ENCODE peak calls at places on chromosome 7, in seven cellular contexts. One of them, this sample, is unnamed. For H3K4me1, the result is how much of the 10 kb centered on the place peaks cover.

GRCh38 chr7:28151965-28152364 is 28.6 kb downstream of the JAZF1 start:
- DNase-seq in neural progenitor cell: no peak
- DNase-seq in heart left ventricle: no peak
- DNase-seq in neuronal stem cell: no peak
- DNase-seq in heart right ventricle: no peak
- DNase-seq in cardiac muscle cell: no peak
- DNase-seq in thyroid gland: no peak
- DNase-seq in this sample: no peak

GRCh38 chr7:148732862-148733261 is 34.2 kb downstream of the CUL1 start:
- DNase-seq in neural progenitor cell: no peak
- DNase-seq in heart left ventricle: no peak
- DNase-seq in neuronal stem cell: no peak
- DNase-seq in heart right ventricle: no peak
- DNase-seq in cardiac muscle cell: no peak
- DNase-seq in thyroid gland: no peak
- DNase-seq in this sample: no peak

GRCh38 chr7:99365318-99366141 is 9.0 kb upstream of the ARPC1B start:
- DNase-seq in neural progenitor cell: peak
- DNase-seq in heart left ventricle: no peak
- DNase-seq in neuronal stem cell: no peak
- DNase-seq in heart right ventricle: peak
- DNase-seq in cardiac muscle cell: peak
- DNase-seq in thyroid gland: peak
- DNase-seq in this sample: no peak

GRCh38 chr7:137952406-137952805 is 49.5 kb downstream of the CREB3L2 start:
- DNase-seq in neural progenitor cell: no peak
- DNase-seq in heart left ventricle: no peak
- DNase-seq in neuronal stem cell: no peak
- DNase-seq in heart right ventricle: no peak
- DNase-seq in cardiac muscle cell: no peak
- DNase-seq in thyroid gland: no peak
- DNase-seq in this sample: no peak

GRCh38 chr7:100681491-100682227 is 8.1 kb downstream of the GNB2 start:
- DNase-seq in neural progenitor cell: no peak
- DNase-seq in heart left ventricle: no peak
- DNase-seq in neuronal stem cell: no peak
- DNase-seq in heart right ventricle: no peak
- DNase-seq in cardiac muscle cell: no peak
- DNase-seq in thyroid gland: no peak
- DNase-seq in this sample: no peak

GRCh38 chr7:18420758-18421157 is 74.8 kb upstream of the HDAC9 start:
- DNase-seq in neural progenitor cell: no peak
- DNase-seq in heart left ventricle: no peak
- DNase-seq in neuronal stem cell: no peak
- DNase-seq in heart right ventricle: no peak
- DNase-seq in cardiac muscle cell: no peak
- DNase-seq in thyroid gland: no peak
- DNase-seq in this sample: peak

GRCh38 chr7:16991551-16991950 is 109.8 kb upstream of the AGR3 start:
- DNase-seq in neural progenitor cell: no peak
- DNase-seq in heart left ventricle: no peak
- DNase-seq in neuronal stem cell: no peak
- DNase-seq in heart right ventricle: no peak
- DNase-seq in cardiac muscle cell: no peak
- DNase-seq in thyroid gland: no peak
- DNase-seq in this sample: no peak

GRCh38 chr7:65946895-65947294 is 35.1 kb downstream of the GUSB start:
- DNase-seq in neural progenitor cell: no peak
- DNase-seq in heart left ventricle: no peak
- DNase-seq in neuronal stem cell: no peak
- DNase-seq in heart right ventricle: no peak
- DNase-seq in cardiac muscle cell: no peak
- DNase-seq in thyroid gland: no peak
- DNase-seq in this sample: no peak

GRCh38 chr7:159099711-159100231 is 44.9 kb downstream of the VIPR2 start:
- DNase-seq in neural progenitor cell: no peak
- DNase-seq in heart left ventricle: peak
- DNase-seq in neuronal stem cell: no peak
- DNase-seq in heart right ventricle: no peak
- DNase-seq in cardiac muscle cell: no peak
- DNase-seq in thyroid gland: no peak
- DNase-seq in this sample: no peak

GRCh38 chr7:102063736-102064135 is 222.9 kb upstream of the SH2B2 start:
- DNase-seq in neural progenitor cell: peak
- DNase-seq in heart left ventricle: no peak
- DNase-seq in neuronal stem cell: no peak
- DNase-seq in heart right ventricle: no peak
- DNase-seq in cardiac muscle cell: peak
- DNase-seq in thyroid gland: no peak
- DNase-seq in this sample: peak
- H3K27ac ChIP-seq in neural progenitor cell: no peak
- H3K27ac ChIP-seq in heart left ventricle: no peak
- H3K27ac ChIP-seq in neuronal stem cell: no peak
- H3K27ac ChIP-seq in heart right ventricle: no peak
- H3K27ac ChIP-seq in cardiac muscle cell: peak
- H3K27ac ChIP-seq in thyroid gland: no peak
- H3K27ac ChIP-seq in this sample: no peak

DNA sequence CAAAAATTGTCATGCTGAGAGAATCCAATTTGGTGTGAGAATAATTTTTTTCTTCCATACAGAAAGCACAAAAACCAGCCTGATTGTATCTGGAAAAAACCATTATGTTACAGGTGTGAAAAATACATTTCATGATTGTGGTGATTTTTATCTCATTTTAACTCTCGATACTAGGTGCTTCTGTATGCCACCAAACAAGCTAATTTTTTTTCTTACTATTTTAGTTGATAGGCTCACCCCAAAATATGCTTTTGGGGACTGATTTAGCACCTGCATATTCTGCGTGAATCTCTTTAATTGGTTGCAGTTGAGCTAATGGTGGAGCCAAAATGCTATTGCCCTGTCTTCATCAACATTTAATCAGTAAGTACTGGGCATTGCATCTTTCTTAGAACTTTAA is 1.9 kb downstream of the DMTF1 start:
- DNase-seq in neural progenitor cell: no peak
- DNase-seq in heart left ventricle: no peak
- DNase-seq in neuronal stem cell: no peak
- DNase-seq in heart right ventricle: no peak
- DNase-seq in cardiac muscle cell: no peak
- DNase-seq in thyroid gland: no peak
- DNase-seq in this sample: no peak
- H3K4me3 ChIP-seq in neural progenitor cell: peak
- H3K4me3 ChIP-seq in heart left ventricle: peak
- H3K4me3 ChIP-seq in neuronal stem cell: peak
- H3K4me3 ChIP-seq in heart right ventricle: peak
- H3K4me3 ChIP-seq in cardiac muscle cell: peak
- H3K4me3 ChIP-seq in thyroid gland: peak
- H3K4me3 ChIP-seq in this sample: peak

GRCh38 chr7:50655020-50655419 is 89.8 kb upstream of the DDC start:
- DNase-seq in neural progenitor cell: no peak
- DNase-seq in heart left ventricle: no peak
- DNase-seq in neuronal stem cell: no peak
- DNase-seq in heart right ventricle: no peak
- DNase-seq in cardiac muscle cell: no peak
- DNase-seq in thyroid gland: no peak
- DNase-seq in this sample: no peak

GRCh38 chr7:50655490-50655889 is 90.3 kb upstream of the DDC start:
- DNase-seq in neural progenitor cell: no peak
- DNase-seq in heart left ventricle: no peak
- DNase-seq in neuronal stem cell: no peak
- DNase-seq in heart right ventricle: no peak
- DNase-seq in cardiac muscle cell: no peak
- DNase-seq in thyroid gland: no peak
- DNase-seq in this sample: no peak

GRCh38 chr7:50657912-50658311 is 92.7 kb upstream of the DDC start:
- DNase-seq in neural progenitor cell: no peak
- DNase-seq in heart left ventricle: no peak
- DNase-seq in neuronal stem cell: no peak
- DNase-seq in heart right ventricle: no peak
- DNase-seq in cardiac muscle cell: no peak
- DNase-seq in thyroid gland: no peak
- DNase-seq in this sample: no peak

GRCh38 chr7:50657341-50657873 is 92.2 kb upstream of the DDC start:
- DNase-seq in neural progenitor cell: no peak
- DNase-seq in heart left ventricle: no peak
- DNase-seq in neuronal stem cell: no peak
- DNase-seq in heart right ventricle: peak
- DNase-seq in cardiac muscle cell: no peak
- DNase-seq in thyroid gland: no peak
- DNase-seq in this sample: no peak

GRCh38 chr7:50656141-50656895 is 91.1 kb upstream of the DDC start:
- DNase-seq in neural progenitor cell: no peak
- DNase-seq in heart left ventricle: no peak
- DNase-seq in neuronal stem cell: no peak
- DNase-seq in heart right ventricle: no peak
- DNase-seq in cardiac muscle cell: no peak
- DNase-seq in thyroid gland: no peak
- DNase-seq in this sample: no peak
- H3K4me1 ChIP-seq in neural progenitor cell: under half
- H3K4me1 ChIP-seq in heart left ventricle: half or more
- H3K4me1 ChIP-seq in neuronal stem cell: under half
- H3K4me1 ChIP-seq in heart right ventricle: half or more
- H3K4me1 ChIP-seq in cardiac muscle cell: under half
- H3K4me1 ChIP-seq in thyroid gland: half or more
- H3K4me1 ChIP-seq in this sample: under half

DNA sequence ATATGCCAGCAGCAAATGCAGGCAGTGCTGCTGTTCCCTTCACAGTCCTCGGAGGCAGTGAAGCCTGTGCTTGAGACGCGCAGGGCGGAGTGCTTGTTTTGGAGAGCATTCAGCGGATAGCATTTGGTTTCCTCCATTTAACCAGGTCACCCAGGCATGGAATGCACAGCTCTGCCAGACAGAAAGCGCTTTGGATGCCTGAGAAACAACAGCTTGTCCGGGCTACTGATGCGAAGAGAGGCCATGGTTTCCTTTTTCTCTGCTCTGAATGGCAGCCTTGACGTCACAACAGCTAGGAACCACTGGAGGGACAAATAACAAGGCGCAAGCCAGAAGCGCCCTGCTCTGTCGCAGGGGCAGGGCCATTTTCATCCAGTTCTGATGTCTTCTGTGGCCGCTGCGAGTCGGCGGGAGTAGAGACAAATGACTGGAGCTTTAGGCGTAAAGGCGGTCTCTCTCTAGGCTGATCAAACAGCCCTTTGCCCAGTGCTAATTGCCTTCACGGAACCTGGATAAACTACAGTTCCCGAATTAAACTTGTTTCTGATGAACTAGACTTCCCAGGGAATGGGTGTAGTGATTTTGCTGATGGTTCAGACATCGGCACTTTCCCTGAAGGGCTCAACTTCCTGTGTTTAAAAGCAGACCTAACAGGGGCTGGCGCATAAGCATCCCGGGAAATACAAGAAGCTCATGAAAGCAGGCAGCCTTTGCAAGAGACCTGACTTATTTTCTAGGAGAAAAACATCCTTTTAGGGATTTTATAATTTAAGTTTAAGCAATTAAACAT is 187.6 kb upstream of the KLF14 start:
- DNase-seq in neural progenitor cell: peak
- DNase-seq in heart left ventricle: peak
- DNase-seq in neuronal stem cell: peak
- DNase-seq in heart right ventricle: peak
- DNase-seq in cardiac muscle cell: peak
- DNase-seq in thyroid gland: peak
- DNase-seq in this sample: peak
- H3K27ac ChIP-seq in neural progenitor cell: peak
- H3K27ac ChIP-seq in heart left ventricle: peak
- H3K27ac ChIP-seq in neuronal stem cell: peak
- H3K27ac ChIP-seq in heart right ventricle: peak
- H3K27ac ChIP-seq in cardiac muscle cell: no peak
- H3K27ac ChIP-seq in thyroid gland: peak
- H3K27ac ChIP-seq in this sample: peak

DNA sequence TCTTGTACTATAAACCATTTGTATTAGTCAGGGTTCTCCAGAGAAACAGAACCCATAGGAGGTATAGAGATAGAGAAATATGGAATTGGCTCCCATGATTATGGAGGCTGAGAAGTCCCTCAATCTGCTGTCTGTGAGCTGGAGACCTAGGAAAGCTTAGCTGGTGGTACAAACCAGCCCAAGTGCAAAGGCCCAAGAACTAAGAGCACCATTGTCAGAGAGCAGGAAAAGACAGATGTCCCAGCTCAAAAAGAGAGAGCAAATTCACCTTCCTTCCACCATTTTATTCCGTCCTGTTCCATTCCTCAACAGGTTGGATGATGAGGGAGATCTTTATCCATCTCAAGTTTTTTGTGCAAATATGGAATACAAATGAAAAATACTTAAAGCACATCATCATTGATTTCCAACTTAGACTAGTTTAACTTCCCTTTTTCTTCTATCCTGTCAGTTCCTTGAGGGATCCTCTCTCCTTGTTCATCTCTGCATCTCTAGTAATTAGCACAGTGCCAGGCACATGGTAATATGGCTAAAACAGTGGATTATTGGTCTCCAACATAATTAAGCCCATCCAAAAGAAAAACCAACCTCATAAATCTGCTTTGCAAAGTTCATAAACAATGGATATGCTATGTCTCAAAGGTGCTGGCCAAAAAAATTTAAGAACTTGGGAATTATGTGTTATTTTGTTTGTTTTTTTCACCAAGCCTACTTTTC is 83.1 kb upstream of the PIK3CG start:
- DNase-seq in neural progenitor cell: no peak
- DNase-seq in heart left ventricle: no peak
- DNase-seq in neuronal stem cell: no peak
- DNase-seq in heart right ventricle: no peak
- DNase-seq in cardiac muscle cell: no peak
- DNase-seq in thyroid gland: no peak
- DNase-seq in this sample: no peak
- H3K4me3 ChIP-seq in neural progenitor cell: no peak
- H3K4me3 ChIP-seq in heart left ventricle: no peak
- H3K4me3 ChIP-seq in neuronal stem cell: no peak
- H3K4me3 ChIP-seq in heart right ventricle: no peak
- H3K4me3 ChIP-seq in cardiac muscle cell: no peak
- H3K4me3 ChIP-seq in thyroid gland: no peak
- H3K4me3 ChIP-seq in this sample: no peak

DNA sequence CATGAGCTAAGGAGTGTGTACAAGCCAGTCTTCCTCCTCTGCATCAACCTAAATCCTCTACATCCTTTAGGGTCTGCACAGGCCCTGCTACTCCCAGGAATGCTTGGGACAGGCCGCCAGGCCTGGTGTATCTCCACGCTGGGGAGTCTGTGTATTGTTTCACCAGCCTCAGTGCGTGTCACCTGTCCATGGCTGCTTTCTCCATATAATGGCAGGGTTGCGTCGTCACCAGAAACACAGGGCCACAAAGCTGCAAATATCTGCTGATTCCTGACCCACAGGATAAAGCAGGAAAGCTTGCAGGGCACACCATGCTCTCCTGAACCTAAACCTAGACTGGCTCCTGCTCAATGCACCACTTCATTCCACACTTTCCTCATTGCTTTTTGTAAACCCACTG is 45.6 kb downstream of the COBL start:
- DNase-seq in neural progenitor cell: no peak
- DNase-seq in heart left ventricle: no peak
- DNase-seq in neuronal stem cell: no peak
- DNase-seq in heart right ventricle: no peak
- DNase-seq in cardiac muscle cell: no peak
- DNase-seq in thyroid gland: no peak
- DNase-seq in this sample: no peak
- H3K4me1 ChIP-seq in neural progenitor cell: under half
- H3K4me1 ChIP-seq in heart left ventricle: under half
- H3K4me1 ChIP-seq in neuronal stem cell: under half
- H3K4me1 ChIP-seq in heart right ventricle: under half
- H3K4me1 ChIP-seq in cardiac muscle cell: under half
- H3K4me1 ChIP-seq in thyroid gland: under half
- H3K4me1 ChIP-seq in this sample: under half

GRCh38 chr7:92934096-92934495 is 97.7 kb upstream of the CDK6 start:
- DNase-seq in neural progenitor cell: no peak
- DNase-seq in heart left ventricle: no peak
- DNase-seq in neuronal stem cell: no peak
- DNase-seq in heart right ventricle: no peak
- DNase-seq in cardiac muscle cell: no peak
- DNase-seq in thyroid gland: no peak
- DNase-seq in this sample: no peak
- H3K27ac ChIP-seq in neural progenitor cell: no peak
- H3K27ac ChIP-seq in heart left ventricle: no peak
- H3K27ac ChIP-seq in neuronal stem cell: no peak
- H3K27ac ChIP-seq in heart right ventricle: no peak
- H3K27ac ChIP-seq in cardiac muscle cell: no peak
- H3K27ac ChIP-seq in thyroid gland: no peak
- H3K27ac ChIP-seq in this sample: no peak